ENCODE peak calls at places on chromosomes 2 and 18, in five cellular contexts. One of them, this sample, is unnamed. For H3K4me1, the result is how much of the 10 kb centered on the place peaks cover.

GRCh38 chr2:64277101-64277849 is 133.1 kb upstream of the PELI1 start:
- DNase-seq in HCT116: no peak
- DNase-seq in SK-N-SH: no peak
- DNase-seq in A549: no peak
- DNase-seq in K562: no peak
- DNase-seq in this sample: no peak

GRCh38 chr2:196105956-196106355 is 37.3 kb upstream of the DNAH7 start:
- DNase-seq in K562: no peak
- DNase-seq in A549: no peak
- DNase-seq in SK-N-SH: no peak
- DNase-seq in HCT116: no peak
- DNase-seq in this sample: peak

GRCh38 chr2:137115081-137115713 is 349.9 kb downstream of the THSD7B start:
- DNase-seq in A549: no peak
- DNase-seq in HCT116: no peak
- DNase-seq in K562: no peak
- DNase-seq in SK-N-SH: no peak
- DNase-seq in this sample: no peak

GRCh38 chr2:54572636-54573531 is 116.8 kb downstream of the SPTBN1 start:
- DNase-seq in K562: no peak
- DNase-seq in HCT116: no peak
- DNase-seq in SK-N-SH: no peak
- DNase-seq in A549: peak
- DNase-seq in this sample: peak

GRCh38 chr2:213336253-213336770 is 52.0 kb downstream of the SPAG16 start:
- DNase-seq in K562: no peak
- DNase-seq in A549: no peak
- DNase-seq in SK-N-SH: no peak
- DNase-seq in HCT116: no peak
- DNase-seq in this sample: no peak

GRCh38 chr2:121810959-121811853 is 55.8 kb downstream of the TSN start:
- DNase-seq in SK-N-SH: peak
- DNase-seq in K562: peak
- DNase-seq in A549: peak
- DNase-seq in HCT116: peak
- DNase-seq in this sample: peak

GRCh38 chr2:2189112-2189398 is 142.0 kb downstream of the MYT1L start:
- DNase-seq in SK-N-SH: no peak
- DNase-seq in K562: no peak
- DNase-seq in A549: no peak
- DNase-seq in HCT116: no peak
- DNase-seq in this sample: no peak

GRCh38 chr2:236626391-236627150 is 56.9 kb downstream of the ACKR3 start:
- DNase-seq in A549: no peak
- DNase-seq in SK-N-SH: no peak
- DNase-seq in K562: no peak
- DNase-seq in HCT116: no peak
- DNase-seq in this sample: no peak

GRCh38 chr2:136932700-136933099 is 167.4 kb downstream of the THSD7B start:
- DNase-seq in HCT116: no peak
- DNase-seq in K562: no peak
- DNase-seq in A549: peak
- DNase-seq in SK-N-SH: peak
- DNase-seq in this sample: peak

GRCh38 chr18:36187138-36187825 is at the start of gene MOCOS:
- DNase-seq in SK-N-SH: peak
- DNase-seq in K562: peak
- DNase-seq in HCT116: peak
- DNase-seq in A549: peak
- DNase-seq in this sample: peak

GRCh38 chr2:187187521-187187920 is 260.5 kb downstream of the CALCRL start:
- DNase-seq in A549: no peak
- DNase-seq in SK-N-SH: no peak
- DNase-seq in HCT116: no peak
- DNase-seq in K562: no peak
- DNase-seq in this sample: peak

GRCh38 chr2:130355578-130356431 is at the start of gene PTPN18:
- DNase-seq in A549: peak
- DNase-seq in SK-N-SH: peak
- DNase-seq in HCT116: peak
- DNase-seq in K562: peak
- DNase-seq in this sample: peak

GRCh38 chr2:83808878-83809277 is 650.2 kb downstream of the SUCLG1 start:
- DNase-seq in HCT116: no peak
- DNase-seq in K562: no peak
- DNase-seq in SK-N-SH: no peak
- DNase-seq in A549: no peak
- DNase-seq in this sample: no peak

GRCh38 chr2:62578837-62579640 is 73.0 kb upstream of the TMEM17 start:
- DNase-seq in HCT116: peak
- DNase-seq in K562: no peak
- DNase-seq in SK-N-SH: no peak
- DNase-seq in A549: peak
- DNase-seq in this sample: peak

GRCh38 chr2:98775146-98775988 is 44.4 kb upstream of the MGAT4A start:
- DNase-seq in K562: no peak
- DNase-seq in A549: no peak
- DNase-seq in SK-N-SH: no peak
- DNase-seq in HCT116: no peak
- DNase-seq in this sample: peak

GRCh38 chr18:2961828-2962227 is 51.1 kb downstream of the LPIN2 start:
- DNase-seq in HCT116: no peak
- DNase-seq in K562: no peak
- DNase-seq in A549: no peak
- DNase-seq in SK-N-SH: peak
- DNase-seq in this sample: no peak

GRCh38 chr2:207766697-207767460 is 2.8 kb downstream of the FZD5 start:
- DNase-seq in SK-N-SH: no peak
- DNase-seq in A549: no peak
- DNase-seq in HCT116: no peak
- DNase-seq in K562: no peak
- DNase-seq in this sample: no peak

GRCh38 chr18:48667276-48668254 is 128.7 kb downstream of the CTIF start:
- DNase-seq in A549: peak
- DNase-seq in HCT116: no peak
- DNase-seq in K562: no peak
- DNase-seq in SK-N-SH: peak
- DNase-seq in this sample: no peak

GRCh38 chr2:190999058-190999457 is 14.9 kb downstream of the STAT1 start:
- DNase-seq in HCT116: no peak
- DNase-seq in A549: no peak
- DNase-seq in K562: no peak
- DNase-seq in SK-N-SH: no peak
- DNase-seq in this sample: no peak

GRCh38 chr2:238136820-238137537 is 1.5 kb upstream of the KLHL30 start:
- DNase-seq in SK-N-SH: no peak
- DNase-seq in A549: peak
- DNase-seq in K562: no peak
- DNase-seq in HCT116: no peak
- DNase-seq in this sample: no peak

GRCh38 chr2:99670768-99671734 is 181.2 kb upstream of the REV1 start:
- DNase-seq in HCT116: no peak
- DNase-seq in SK-N-SH: peak
- DNase-seq in A549: no peak
- DNase-seq in K562: no peak
- DNase-seq in this sample: no peak

GRCh38 chr2:127321306-127321705 is 27.4 kb upstream of the ERCC3 start:
- DNase-seq in HCT116: no peak
- DNase-seq in SK-N-SH: no peak
- DNase-seq in K562: no peak
- DNase-seq in A549: no peak
- DNase-seq in this sample: no peak

GRCh38 chr2:197240713-197241050 is 69.9 kb downstream of the ANKRD44 start:
- DNase-seq in K562: no peak
- DNase-seq in SK-N-SH: no peak
- DNase-seq in A549: no peak
- DNase-seq in HCT116: no peak
- DNase-seq in this sample: no peak

GRCh38 chr2:235766206-235766794 is 272.5 kb downstream of the AGAP1 start:
- DNase-seq in A549: peak
- DNase-seq in K562: peak
- DNase-seq in HCT116: peak
- DNase-seq in SK-N-SH: peak
- DNase-seq in this sample: peak

GRCh38 chr18:68705119-68705518 is 9.8 kb downstream of the TMX3 start:
- DNase-seq in K562: no peak
- DNase-seq in SK-N-SH: no peak
- DNase-seq in HCT116: no peak
- DNase-seq in A549: no peak
- DNase-seq in this sample: no peak

GRCh38 chr2:48768669-48769068 is 13.1 kb upstream of the LHCGR start:
- DNase-seq in HCT116: no peak
- DNase-seq in SK-N-SH: peak
- DNase-seq in A549: no peak
- DNase-seq in K562: no peak
- DNase-seq in this sample: no peak

GRCh38 chr2:5437375-5437774 is 254.8 kb upstream of the SOX11 start:
- DNase-seq in SK-N-SH: no peak
- DNase-seq in HCT116: no peak
- DNase-seq in K562: no peak
- DNase-seq in A549: no peak
- DNase-seq in this sample: no peak
- H3K4me3 ChIP-seq in SK-N-SH: no peak
- H3K4me3 ChIP-seq in HCT116: no peak
- H3K4me3 ChIP-seq in K562: no peak
- H3K4me3 ChIP-seq in A549: no peak
- H3K4me3 ChIP-seq in this sample: no peak

GRCh38 chr2:132670104-132670960 is at the start of gene LYPD1:
- DNase-seq in SK-N-SH: peak
- DNase-seq in A549: peak
- DNase-seq in K562: no peak
- DNase-seq in HCT116: no peak
- DNase-seq in this sample: peak

GRCh38 chr2:132667716-132668115 is 2.3 kb downstream of the LYPD1 start:
- DNase-seq in HCT116: no peak
- DNase-seq in SK-N-SH: no peak
- DNase-seq in K562: no peak
- DNase-seq in A549: no peak
- DNase-seq in this sample: no peak

GRCh38 chr2:132668189-132668833 is 1.7 kb downstream of the LYPD1 start:
- DNase-seq in SK-N-SH: peak
- DNase-seq in HCT116: no peak
- DNase-seq in A549: peak
- DNase-seq in K562: no peak
- DNase-seq in this sample: peak

GRCh38 chr2:132669854-132670103 is 226 bp downstream of the LYPD1 start:
- DNase-seq in K562: no peak
- DNase-seq in HCT116: no peak
- DNase-seq in SK-N-SH: peak
- DNase-seq in A549: peak
- DNase-seq in this sample: no peak

DNA sequence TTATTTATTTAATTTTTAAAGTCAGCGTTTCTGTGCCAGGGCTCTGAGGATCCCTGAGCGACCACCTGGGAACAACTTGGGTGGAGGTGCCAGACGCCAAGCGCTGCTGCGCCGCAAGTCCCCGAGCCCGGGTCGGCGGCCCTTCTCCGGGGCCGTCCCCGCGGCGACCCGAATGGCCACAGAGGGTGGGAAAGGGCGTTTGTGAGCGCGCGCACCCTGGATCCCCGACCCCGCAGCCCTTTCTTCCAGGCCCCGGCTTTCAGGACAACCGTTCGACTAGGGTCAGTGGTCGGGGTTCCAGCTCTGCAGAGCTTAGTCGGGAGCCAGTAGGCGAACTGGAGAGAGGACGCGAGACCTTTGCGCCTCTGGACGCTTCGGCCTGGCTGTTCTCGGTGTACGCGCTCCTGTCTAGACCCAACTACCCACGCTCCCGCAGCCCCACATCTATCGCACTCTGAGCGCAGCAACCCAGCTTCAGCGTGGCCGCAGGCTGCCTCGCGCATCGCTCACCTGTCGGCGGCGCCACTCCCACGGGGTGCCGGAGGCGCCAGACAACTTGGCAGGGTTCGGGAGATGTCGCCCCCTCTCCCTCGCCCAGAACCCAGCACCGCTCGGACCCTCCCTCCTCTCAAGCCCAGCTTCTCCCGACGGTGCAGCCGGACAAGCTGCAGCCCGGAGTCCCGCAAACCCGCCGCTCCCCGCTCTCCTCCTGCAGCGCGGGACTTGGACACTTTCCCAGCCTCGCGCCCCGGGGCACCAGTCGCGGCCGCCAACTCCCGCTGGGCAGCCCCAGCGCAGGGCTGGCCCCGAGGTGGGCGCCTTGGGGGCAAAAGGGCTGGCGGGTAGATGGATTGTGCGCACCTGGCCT is 785 bp downstream of the LYPD1 start:
- DNase-seq in SK-N-SH: peak
- DNase-seq in HCT116: no peak
- DNase-seq in A549: peak
- DNase-seq in K562: no peak
- DNase-seq in this sample: peak
- H3K4me1 ChIP-seq in SK-N-SH: under half
- H3K4me1 ChIP-seq in HCT116: under half
- H3K4me1 ChIP-seq in A549: under half
- H3K4me1 ChIP-seq in K562: under half
- H3K4me1 ChIP-seq in this sample: under half

GRCh38 chr2:180006236-180006635 is 861 bp downstream of the CWC22 start:
- DNase-seq in HCT116: no peak
- DNase-seq in SK-N-SH: peak
- DNase-seq in A549: no peak
- DNase-seq in K562: no peak
- DNase-seq in this sample: no peak

GRCh38 chr2:180003566-180003965 is 3.5 kb downstream of the CWC22 start:
- DNase-seq in K562: no peak
- DNase-seq in SK-N-SH: no peak
- DNase-seq in A549: no peak
- DNase-seq in HCT116: no peak
- DNase-seq in this sample: no peak

GRCh38 chr2:180006781-180007579 is at the start of gene CWC22:
- DNase-seq in K562: peak
- DNase-seq in SK-N-SH: peak
- DNase-seq in HCT116: peak
- DNase-seq in A549: peak
- DNase-seq in this sample: peak

GRCh38 chr2:180002198-180002597 is 4.9 kb downstream of the CWC22 start:
- DNase-seq in A549: no peak
- DNase-seq in K562: no peak
- DNase-seq in HCT116: no peak
- DNase-seq in SK-N-SH: no peak
- DNase-seq in this sample: no peak

GRCh38 chr2:180004731-180005130 is 2.4 kb downstream of the CWC22 start:
- DNase-seq in HCT116: no peak
- DNase-seq in A549: no peak
- DNase-seq in SK-N-SH: no peak
- DNase-seq in K562: no peak
- DNase-seq in this sample: no peak
- TF ChIP-seq MAX in HCT116: no peak
- TF ChIP-seq MAX in A549: no peak
- TF ChIP-seq MAX in SK-N-SH: no peak
- TF ChIP-seq MAX in K562: no peak
- TF ChIP-seq MAX in this sample: no peak

GRCh38 chr18:13614318-13614643 is 112.1 kb downstream of the FAM210A start:
- DNase-seq in A549: no peak
- DNase-seq in HCT116: no peak
- DNase-seq in K562: no peak
- DNase-seq in SK-N-SH: no peak
- DNase-seq in this sample: no peak
- H3K4me3 ChIP-seq in A549: no peak
- H3K4me3 ChIP-seq in HCT116: no peak
- H3K4me3 ChIP-seq in K562: no peak
- H3K4me3 ChIP-seq in SK-N-SH: no peak
- H3K4me3 ChIP-seq in this sample: no peak